ENCODE peak calls at places on chromosomes 3 and 15, in eight cellular contexts. C, L, F, U, B, W, J and Z are unnamed samples.

GRCh38 chr3:132629928-132630327 is 29.7 kb downstream of the ACAD11 start:
- DNase-seq in C (peak), L (no peak), F (peak), U (peak), B (peak), W (no peak), J (peak), Z (no peak)

GRCh38 chr3:106097817-106098410 is 229.1 kb upstream of the CBLB start:
- DNase-seq in C (no peak), L (no peak), F (peak), U (no peak), B (no peak), W (no peak), J (no peak), Z (no peak)

GRCh38 chr15:81889480-81889871 is 156.3 kb downstream of the MEX3B start:
- DNase-seq in C (no peak), L (no peak), F (no peak), U (no peak), B (no peak), W (no peak), J (no peak), Z (no peak)

GRCh38 chr15:51735611-51736010 is 1.8 kb downstream of the LYSMD2 start:
- DNase-seq in C (no peak), L (no peak), F (no peak), U (no peak), B (no peak), W (peak), J (no peak), Z (no peak)

GRCh38 chr3:129439381-129439816 is 349 bp downstream of the MBD4 start:
- DNase-seq in C (peak), L (peak), F (no peak), U (peak), B (no peak), W (peak), J (no peak), Z (peak)

GRCh38 chr3:125010393-125010792 is 45.4 kb downstream of the HEG1 start:
- DNase-seq in C (no peak), L (no peak), F (no peak), U (no peak), B (no peak), W (no peak), J (no peak), Z (no peak)

GRCh38 chr15:69443032-69443611 is 9.5 kb upstream of the RPLP1 start:
- DNase-seq in C (no peak), L (no peak), F (no peak), U (no peak), B (no peak), W (no peak), J (no peak), Z (no peak)

GRCh38 chr15:88647362-88648105 is 8.7 kb downstream of the ISG20 start:
- DNase-seq in C (no peak), L (no peak), F (no peak), U (no peak), B (no peak), W (no peak), J (no peak), Z (no peak)

GRCh38 chr15:26864664-26865191 is 2.1 kb upstream of the GABRA5 start:
- DNase-seq in C (peak), L (peak), F (peak), U (peak), B (peak), W (peak), J (peak), Z (no peak)

GRCh38 chr3:187186801-187187421 is 10.4 kb upstream of the RTP1 start:
- DNase-seq in C (peak), L (no peak), F (peak), U (peak), B (peak), W (no peak), J (peak), Z (no peak)

DNA sequence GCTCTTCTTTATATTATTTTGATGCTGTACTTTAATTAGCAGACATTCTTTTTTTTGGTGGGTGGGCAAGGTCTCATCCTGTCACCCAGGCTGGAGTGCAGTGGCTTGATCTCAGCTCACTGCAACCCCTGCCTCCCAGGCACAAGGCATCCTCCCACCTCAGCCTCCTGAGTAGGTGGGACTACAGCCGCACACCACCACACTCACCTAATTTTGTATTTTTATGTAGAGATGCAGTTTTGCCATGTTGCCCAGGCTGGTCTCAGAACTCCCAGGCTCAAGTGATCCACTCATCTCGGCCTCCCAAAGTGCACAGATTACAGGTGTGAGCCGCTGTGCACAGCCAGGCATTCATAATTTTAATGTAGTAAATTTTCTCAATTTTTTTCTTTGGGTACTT is 608.1 kb downstream of the ZNF385D start:
- DNase-seq in C (no peak), L (no peak), F (no peak), U (no peak), B (no peak), W (no peak), J (no peak), Z (no peak)
- TF ChIP-seq CTCF in C (no peak), L (no peak), F (no peak), U (no peak), B (no peak), W (no peak), J (no peak), Z (no peak)

GRCh38 chr3:167078070-167078622 is 302.0 kb downstream of the ZBBX start:
- DNase-seq in C (peak), L (no peak), F (no peak), U (no peak), B (no peak), W (no peak), J (no peak), Z (no peak)
- TF ChIP-seq CTCF in C (no peak), L (no peak), F (no peak), U (no peak), B (no peak), W (no peak), J (no peak), Z (no peak)

DNA sequence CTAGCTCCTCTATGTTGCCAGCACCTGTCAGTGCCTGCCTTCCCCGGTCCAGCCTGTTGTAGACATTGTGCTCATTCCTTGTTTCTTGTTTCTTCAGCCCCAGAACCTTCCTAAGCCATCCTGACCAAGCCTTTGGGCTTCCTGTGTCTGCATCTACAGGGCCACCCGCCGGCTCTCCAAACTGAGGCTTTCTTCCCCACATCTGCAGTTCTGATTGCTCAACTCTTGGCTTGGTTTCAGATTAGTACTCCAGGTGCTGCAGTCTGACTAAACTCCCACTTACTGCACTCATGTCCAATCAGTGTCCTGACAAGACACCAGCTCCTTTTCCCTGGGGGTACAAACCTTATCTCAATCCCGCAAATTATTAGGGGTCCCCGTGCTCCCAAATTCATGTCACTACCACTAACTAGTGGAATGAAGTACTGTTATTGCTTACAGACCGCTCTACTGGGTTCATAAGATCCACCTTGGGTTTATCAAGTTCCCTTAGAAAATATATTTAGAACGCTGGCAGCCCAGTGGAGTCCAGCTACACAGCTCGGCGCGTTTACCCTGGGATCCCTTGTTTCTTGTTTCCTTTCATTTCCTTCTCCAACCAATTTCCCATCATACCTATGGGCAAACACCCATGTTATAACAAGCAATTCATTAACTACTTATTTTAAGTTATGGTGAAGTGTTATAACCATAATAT is 114.2 kb upstream of the TJP1 start:
- DNase-seq in C (peak), L (no peak), F (no peak), U (peak), B (no peak), W (no peak), J (peak), Z (no peak)
- TF ChIP-seq CTCF in C (no peak), L (no peak), F (no peak), U (no peak), B (no peak), W (no peak), J (no peak), Z (no peak)

DNA sequence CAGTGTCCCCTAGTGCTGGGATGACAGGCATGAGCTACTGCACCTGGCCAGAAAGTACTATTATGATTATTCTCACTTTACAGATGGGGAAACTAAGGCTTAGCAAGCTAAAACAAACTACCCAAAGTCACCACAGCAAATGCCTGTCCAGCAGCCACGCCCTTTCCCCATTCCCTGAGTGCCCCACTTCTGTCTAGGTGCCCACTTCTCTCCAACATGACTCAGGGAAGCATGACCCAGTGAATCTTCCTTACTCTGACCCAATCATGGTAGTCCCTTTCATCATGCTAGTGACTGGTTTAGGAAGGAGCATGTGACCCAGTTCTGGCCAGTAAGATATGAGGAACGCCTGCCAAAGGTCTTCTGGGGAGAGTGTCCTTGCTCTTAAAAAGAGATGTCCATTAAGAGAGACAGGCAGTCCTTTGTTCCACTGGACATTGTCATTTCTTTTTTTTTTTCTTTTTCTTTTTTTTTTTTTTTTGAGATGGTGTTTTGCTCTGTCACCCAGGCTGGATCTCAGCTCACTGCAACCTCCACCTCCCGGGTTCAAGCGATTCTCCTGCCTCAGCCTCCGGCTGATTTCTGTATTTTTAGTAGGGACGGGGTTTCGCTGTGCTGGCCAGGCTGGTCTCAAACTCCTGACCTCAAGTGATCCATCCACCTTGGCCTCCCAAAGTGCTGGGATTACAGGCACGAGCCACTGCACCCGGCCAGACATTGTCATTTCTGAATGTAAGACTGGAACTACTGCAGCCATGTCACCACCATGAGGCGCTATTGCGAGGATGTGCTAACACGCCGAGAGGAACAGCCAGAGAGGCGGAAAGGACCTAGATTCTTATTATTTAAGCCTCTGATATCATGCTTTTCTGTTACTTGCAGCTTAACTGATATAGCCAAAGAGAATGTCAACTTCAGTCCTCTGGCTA is 19.8 kb downstream of the MEGF11 start:
- DNase-seq in C (peak), L (peak), F (peak), U (peak), B (peak), W (peak), J (peak), Z (no peak)
- TF ChIP-seq CTCF in C (no peak), L (no peak), F (no peak), U (no peak), B (peak), W (peak), J (peak), Z (no peak)

GRCh38 chr15:73069109-73069508 is 16.8 kb downstream of the NEO1 start:
- DNase-seq in C (no peak), L (no peak), F (no peak), U (no peak), B (no peak), W (no peak), J (no peak), Z (no peak)
- TF ChIP-seq CTCF in C (no peak), L (no peak), F (no peak), U (no peak), B (no peak), W (no peak), J (no peak), Z (no peak)

GRCh38 chr3:4981688-4982494 is 2.7 kb downstream of the BHLHE40 start:
- DNase-seq in C (peak), L (no peak), F (peak), U (peak), B (peak), W (peak), J (peak), Z (no peak)
- TF ChIP-seq CTCF in C (peak), L (no peak), F (peak), U (peak), B (peak), W (peak), J (peak), Z (peak)

GRCh38 chr3:39346785-39347585 is 17.5 kb downstream of the CCR8 start:
- DNase-seq in C (no peak), L (no peak), F (no peak), U (no peak), B (no peak), W (no peak), J (no peak), Z (no peak)

GRCh38 chr3:39347586-39347876 is 18.0 kb downstream of the CCR8 start:
- DNase-seq in C (no peak), L (no peak), F (no peak), U (no peak), B (no peak), W (no peak), J (no peak), Z (no peak)

GRCh38 chr3:39344746-39345344 is 15.3 kb downstream of the CCR8 start:
- DNase-seq in C (no peak), L (no peak), F (no peak), U (peak), B (no peak), W (no peak), J (no peak), Z (no peak)

GRCh38 chr3:39343076-39343717 is 13.7 kb downstream of the CCR8 start:
- DNase-seq in C (peak), L (no peak), F (no peak), U (peak), B (no peak), W (no peak), J (no peak), Z (no peak)

GRCh38 chr3:39343760-39344159 is 14.3 kb downstream of the CCR8 start:
- DNase-seq in C (no peak), L (no peak), F (no peak), U (no peak), B (no peak), W (no peak), J (no peak), Z (no peak)
- TF ChIP-seq CTCF in C (no peak), L (no peak), F (no peak), U (no peak), B (no peak), W (no peak), J (no peak), Z (no peak)

GRCh38 chr3:160720123-160720746 is 35.8 kb upstream of the PPM1L start:
- DNase-seq in C (peak), L (peak), F (no peak), U (no peak), B (no peak), W (peak), J (no peak), Z (no peak)
- TF ChIP-seq CTCF in C (peak), L (peak), F (no peak), U (peak), B (peak), W (peak), J (peak), Z (no peak)

DNA sequence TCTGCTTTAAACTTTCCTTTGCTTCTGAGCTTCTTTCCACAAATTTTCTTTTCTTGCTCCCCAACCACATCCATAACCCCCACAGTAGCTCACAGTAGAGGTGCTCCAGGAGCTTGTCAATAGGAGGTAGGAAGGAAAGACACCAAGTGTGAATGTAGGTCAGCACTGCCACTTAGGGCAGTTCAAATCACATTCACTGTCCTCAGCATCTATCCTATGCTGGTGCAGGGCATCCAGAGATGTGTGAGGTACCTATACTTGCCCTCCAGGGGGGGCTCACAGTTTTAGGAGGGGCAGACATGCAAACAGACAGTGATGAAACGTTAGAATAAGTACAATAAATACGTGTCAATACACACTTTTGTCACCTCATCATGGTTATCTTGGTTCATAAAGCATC is 1.5 kb upstream of the SPSB4 start:
- DNase-seq in C (no peak), L (peak), F (no peak), U (no peak), B (no peak), W (peak), J (no peak), Z (no peak)
- TF ChIP-seq CTCF in C (no peak), L (peak), F (no peak), U (no peak), B (peak), W (peak), J (no peak), Z (no peak)